ENCODE peak calls at places on chromosome 5, in six cellular contexts. F is ovary; N is sigmoid colon; H is lung; S is MM.1S; V is naive thymus-derived CD4-positive, alpha-beta T cell. D is an unnamed sample.

GRCh38 chr5:68381909-68382308 is 166.4 kb downstream of the PIK3R1 start:
- DNase-seq in F (no peak), N (no peak), H (no peak), S (no peak), V (no peak), D (no peak)

GRCh38 chr5:139100825-139101224 is 97.3 kb downstream of the SIL1 start:
- DNase-seq in F (no peak), N (no peak), H (no peak), S (no peak), V (no peak), D (no peak)

GRCh38 chr5:142197098-142197497 is 88.5 kb downstream of the NDFIP1 start:
- DNase-seq in F (no peak), N (no peak), H (no peak), S (no peak), V (no peak), D (no peak)

GRCh38 chr5:139649082-139649991 is 1.2 kb downstream of the CXXC5 start:
- DNase-seq in F (no peak), N (peak; percentile 69), H (no peak), S (peak; percentile 33), V (no peak), D (no peak)

GRCh38 chr5:38780950-38781349 is 64.9 kb upstream of the OSMR start:
- DNase-seq in F (peak; percentile 63), N (peak; percentile 86), H (peak; percentile 74), S (no peak), V (no peak), D (peak; percentile 53)

GRCh38 chr5:160181965-160182622 is 47.2 kb upstream of the FABP6 start:
- DNase-seq in F (no peak), N (no peak), H (no peak), S (no peak), V (no peak), D (no peak)

GRCh38 chr5:1004598-1005361 is 3.8 kb upstream of the NKD2 start:
- DNase-seq in F (peak; percentile 71), N (peak; percentile 92), H (peak; percentile 57), S (peak; percentile 75), V (peak; percentile 27), D (peak; percentile 70)

GRCh38 chr5:60086583-60086982 is 193.1 kb upstream of the PDE4D start:
- DNase-seq in F (no peak), N (no peak), H (no peak), S (no peak), V (no peak), D (no peak)

GRCh38 chr5:145495171-145495570 is 340.0 kb downstream of the PRELID2 start:
- DNase-seq in F (no peak), N (no peak), H (no peak), S (no peak), V (no peak), D (no peak)

GRCh38 chr5:5315068-5315835 is 107.2 kb upstream of the ICE1 start:
- DNase-seq in F (no peak), N (no peak), H (no peak), S (no peak), V (no peak), D (no peak)

GRCh38 chr5:145237843-145238242 is 597.3 kb downstream of the PRELID2 start:
- DNase-seq in F (no peak), N (no peak), H (no peak), S (peak; percentile 68), V (no peak), D (peak; percentile 47)

GRCh38 chr5:36573441-36573840 is 33.0 kb upstream of the SLC1A3 start:
- DNase-seq in F (no peak), N (no peak), H (no peak), S (no peak), V (no peak), D (no peak)

GRCh38 chr5:96084874-96085545 is 123.4 kb upstream of the ELL2 start:
- DNase-seq in F (no peak), N (no peak), H (no peak), S (no peak), V (no peak), D (no peak)

GRCh38 chr5:65907138-65907537 is 19.2 kb upstream of the ERBIN start:
- DNase-seq in F (no peak), N (no peak), H (no peak), S (no peak), V (no peak), D (no peak)

GRCh38 chr5:151670953-151671636 is 15.6 kb downstream of the SPARC start:
- DNase-seq in F (no peak), N (no peak), H (no peak), S (no peak), V (no peak), D (no peak)

GRCh38 chr5:73093943-73094342 is 26.4 kb upstream of the TMEM171 start:
- DNase-seq in F (no peak), N (no peak), H (no peak), S (no peak), V (no peak), D (no peak)

GRCh38 chr5:24161559-24161958 is 483.2 kb downstream of the CDH10 start:
- DNase-seq in F (no peak), N (no peak), H (no peak), S (no peak), V (no peak), D (no peak)

GRCh38 chr5:112668016-112668415 is 69.7 kb upstream of the APC start:
- DNase-seq in F (no peak), N (no peak), H (no peak), S (no peak), V (no peak), D (no peak)

GRCh38 chr5:119420173-119420572 is 32.1 kb upstream of the HSD17B4 start:
- DNase-seq in F (no peak), N (no peak), H (no peak), S (no peak), V (no peak), D (no peak)

GRCh38 chr5:27341342-27341741 is 303.0 kb upstream of the CDH9 start:
- DNase-seq in F (no peak), N (no peak), H (no peak), S (no peak), V (no peak), D (no peak)

GRCh38 chr5:158456241-158456640 is 597.3 kb upstream of the CLINT1 start:
- DNase-seq in F (no peak), N (no peak), H (no peak), S (no peak), V (no peak), D (no peak)

GRCh38 chr5:103475629-103476240 is 86.9 kb downstream of the NUDT12 start:
- DNase-seq in F (no peak), N (no peak), H (no peak), S (peak; percentile 50), V (no peak), D (no peak)

GRCh38 chr5:71836084-71836483 is 117.0 kb downstream of the CARTPT start:
- DNase-seq in F (no peak), N (no peak), H (no peak), S (no peak), V (no peak), D (no peak)

GRCh38 chr5:166772770-166773169 is 1518.7 kb upstream of the WWC1 start:
- DNase-seq in F (no peak), N (no peak), H (no peak), S (no peak), V (no peak), D (no peak)

GRCh38 chr5:128111818-128112448 is 28.4 kb downstream of the SLC12A2 start:
- DNase-seq in F (no peak), N (no peak), H (no peak), S (no peak), V (no peak), D (no peak)

GRCh38 chr5:31651241-31651640 is 12.3 kb downstream of the PDZD2 start:
- DNase-seq in F (no peak), N (no peak), H (no peak), S (no peak), V (no peak), D (no peak)

GRCh38 chr5:92086059-92086811 is 703.1 kb upstream of the ARRDC3 start:
- DNase-seq in F (no peak), N (no peak), H (no peak), S (no peak), V (no peak), D (no peak)

GRCh38 chr5:33079548-33079947 is 361.2 kb upstream of the TARS1 start:
- DNase-seq in F (no peak), N (no peak), H (no peak), S (no peak), V (no peak), D (no peak)

GRCh38 chr5:116395178-116395577 is 179.4 kb downstream of the SEMA6A start:
- DNase-seq in F (no peak), N (no peak), H (no peak), S (no peak), V (no peak), D (no peak)

GRCh38 chr5:31581498-31582099 is 49.5 kb downstream of the C5orf22 start:
- DNase-seq in F (no peak), N (no peak), H (no peak), S (peak; percentile 49), V (peak; percentile 1), D (no peak)

GRCh38 chr5:178083942-178084341 is 29.4 kb upstream of the N4BP3 start:
- DNase-seq in F (no peak), N (no peak), H (no peak), S (no peak), V (no peak), D (no peak)

GRCh38 chr5:668299-668995 is 24.7 kb downstream of the TPPP start:
- DNase-seq in F (no peak), N (no peak), H (no peak), S (no peak), V (no peak), D (no peak)

GRCh38 chr5:9339206-9339818 is 206.6 kb downstream of the SEMA5A start:
- DNase-seq in F (no peak), N (no peak), H (no peak), S (peak; percentile 29), V (no peak), D (no peak)

GRCh38 chr5:111069839-111070238 is 1.7 kb upstream of the TSLP start:
- DNase-seq in F (no peak), N (no peak), H (no peak), S (no peak), V (no peak), D (no peak)
- H3K4me3 ChIP-seq in F (no peak overlapping the region), N (no peak overlapping the region), H (no peak overlapping the region), S (no peak overlapping the region), V (no peak overlapping the region), D (no peak overlapping the region)

GRCh38 chr5:124724357-124725039 is 21.9 kb downstream of the ZNF608 start:
- DNase-seq in F (no peak), N (no peak), H (no peak), S (no peak), V (no peak), D (no peak)
- H3K4me1 ChIP-seq in F (peaks cover 1% of the 10 kb centered on the region), N (peaks cover 19% of the 10 kb centered on the region), H (peaks cover 7% of the 10 kb centered on the region), S (no peaks in the 10 kb centered on the region), V (no peaks in the 10 kb centered on the region), D (no peaks in the 10 kb centered on the region)

GRCh38 chr5:150653762-150654158 is 7.3 kb upstream of the MYOZ3 start:
- DNase-seq in F (no peak), N (no peak), H (no peak), S (no peak), V (no peak), D (no peak)
- H3K27ac ChIP-seq in F (no peak overlapping the region), N (no peak overlapping the region), H (peak overlapping the region; percentile 50), S (no peak overlapping the region), V (no peak overlapping the region), D (no peak overlapping the region)

GRCh38 chr5:150541895-150542294 is 34.0 kb downstream of the NDST1 start:
- DNase-seq in F (no peak), N (no peak), H (no peak), S (no peak), V (no peak), D (no peak)
- H3K4me3 ChIP-seq in F (no peak overlapping the region), N (no peak overlapping the region), H (no peak overlapping the region), S (no peak overlapping the region), V (no peak overlapping the region), D (no peak overlapping the region)